ENCODE peak calls at places on chromosomes 3 and 15, in seven cellular contexts. R is SW 1271; A is left cardiac atrium; Q is A673; C is activated CD4-positive, alpha-beta T cell treated with anti-CD3 and anti-CD28 coated beads, Interleukin-2, amount 50 U/mL, for 1 hour; V is pons; S is upper lobe of right lung. X is an unnamed sample.

GRCh38 chr3:107235923-107236315 is 141.3 kb upstream of the CCDC54 start:
- DNase-seq in R (peak; percentile 90), A (no peak), Q (peak; percentile 86), C (peak; percentile 30), V (peak; percentile 99), S (no peak), X (no peak)

GRCh38 chr15:71057581-71057980 is 57.7 kb upstream of the THSD4 start:
- DNase-seq in R (no peak), A (no peak), Q (no peak), C (no peak), V (no peak), S (no peak), X (no peak)

GRCh38 chr15:93900476-93901400 is 330.6 kb upstream of the MCTP2 start:
- DNase-seq in R (peak; percentile 91), A (no peak), Q (no peak), C (no peak), V (no peak), S (no peak), X (peak; percentile 38)

GRCh38 chr3:195094211-195094921 is 176.6 kb downstream of the XXYLT1 start:
- DNase-seq in R (no peak), A (peak; percentile 17), Q (peak; percentile 37), C (no peak), V (no peak), S (peak; percentile 61), X (peak; percentile 37)

GRCh38 chr15:73328986-73329385 is 39.8 kb downstream of the HCN4 start:
- DNase-seq in R (no peak), A (no peak), Q (no peak), C (no peak), V (no peak), S (peak; percentile 40), X (no peak)

GRCh38 chr15:70347321-70347720 is 249.6 kb upstream of the TLE3 start:
- DNase-seq in R (no peak), A (no peak), Q (no peak), C (no peak), V (no peak), S (no peak), X (no peak)

GRCh38 chr3:129377615-129378014 is 50.8 kb downstream of the EFCAB12 start:
- DNase-seq in R (no peak), A (no peak), Q (no peak), C (no peak), V (no peak), S (no peak), X (no peak)

GRCh38 chr3:133472242-133472641 is 72.4 kb downstream of the BFSP2 start:
- DNase-seq in R (no peak), A (no peak), Q (no peak), C (no peak), V (no peak), S (no peak), X (no peak)

GRCh38 chr15:55827204-55827603 is 84.3 kb upstream of the PRTG start:
- DNase-seq in R (no peak), A (no peak), Q (peak; percentile 14), C (no peak), V (peak; percentile 42), S (no peak), X (no peak)

GRCh38 chr3:3288288-3288687 is 108.8 kb upstream of the CRBN start:
- DNase-seq in R (no peak), A (no peak), Q (no peak), C (no peak), V (no peak), S (no peak), X (no peak)

GRCh38 chr3:128145279-128145678 is 8.0 kb upstream of the EEFSEC start:
- DNase-seq in R (no peak), A (peak; percentile 33), Q (no peak), C (no peak), V (peak; percentile 79), S (peak; percentile 69), X (peak; percentile 68)

GRCh38 chr3:101685870-101686307 is 629 bp downstream of the RPL24 start:
- DNase-seq in R (no peak), A (no peak), Q (no peak), C (no peak), V (no peak), S (no peak), X (no peak)

GRCh38 chr15:68315495-68316007 is 38.0 kb downstream of the FEM1B start:
- DNase-seq in R (no peak), A (no peak), Q (no peak), C (no peak), V (no peak), S (peak; percentile 40), X (no peak)

GRCh38 chr3:142243134-142243533 is 17.7 kb upstream of the GK5 start:
- DNase-seq in R (no peak), A (no peak), Q (peak; percentile 27), C (no peak), V (no peak), S (no peak), X (no peak)